ENCODE peak calls at places on chromosomes 6 and 20, in ten cellular contexts. L is CD4-positive, alpha-beta T cell; D is stimulated activated CD4-positive, alpha-beta T cell treated with anti-CD3 and anti-CD28 coated beads, Interleukin-2, amount 100 ng/mL, for 48 hours; X is HuH-7; K is fibroblast of pulmonary artery; O is Daoy; G is HCEC 1CT; M is body of pancreas; E is SJSA1; S is ACHN. U is an unnamed sample.

GRCh38 chr6:39992861-39993622 is 58.8 kb upstream of the MOCS1 start:
- DNase-seq in M (peak), O (no peak), S (no peak), K (peak), X (no peak), D (no peak), G (no peak), E (no peak), L (no peak), U (peak)

GRCh38 chr20:35732644-35732982 is 9.4 kb downstream of the RBM39 start:
- DNase-seq in L (no peak), D (no peak), M (no peak), E (no peak), G (no peak), X (no peak), K (no peak), S (no peak), O (no peak), U (no peak)

GRCh38 chr6:42136508-42137191 is 5.8 kb downstream of the C6orf132 start:
- DNase-seq in G (peak), E (no peak), O (peak), S (peak), M (no peak), K (peak), L (no peak), D (peak), X (no peak), U (peak)

GRCh38 chr6:14135865-14136539 is 18.4 kb downstream of the CD83 start:
- DNase-seq in O (no peak), G (no peak), M (no peak), L (no peak), D (no peak), S (no peak), E (no peak), K (no peak), X (no peak), U (no peak)

GRCh38 chr20:61941721-61942405 is 123.8 kb downstream of the TAF4 start:
- DNase-seq in X (no peak), O (no peak), S (no peak), G (no peak), M (no peak), D (no peak), E (no peak), L (no peak), K (no peak), U (peak)

GRCh38 chr6:38349795-38350194 is 289.9 kb downstream of the BTBD9 start:
- DNase-seq in L (no peak), D (no peak), X (no peak), E (no peak), M (no peak), G (peak), S (no peak), K (peak), O (no peak), U (no peak)

GRCh38 chr20:31849306-31849930 is 4.0 kb upstream of the FOXS1 start:
- DNase-seq in X (no peak), D (no peak), K (no peak), O (no peak), M (peak), S (no peak), L (no peak), E (no peak), G (no peak), U (no peak)

GRCh38 chr20:50122763-50123162 is 9.8 kb upstream of the UBE2V1 start:
- DNase-seq in D (no peak), E (no peak), M (no peak), S (no peak), L (no peak), O (no peak), G (no peak), K (no peak), X (no peak), U (no peak)

GRCh38 chr6:44977406-44977740 is 350.8 kb upstream of the RUNX2 start:
- DNase-seq in E (no peak), M (no peak), O (no peak), L (peak), X (no peak), S (no peak), G (no peak), K (no peak), D (no peak), U (no peak)

GRCh38 chr6:44133003-44133931 is 5.9 kb downstream of the TMEM63B start:
- DNase-seq in L (no peak), E (peak), G (no peak), K (peak), M (peak), D (no peak), S (no peak), O (peak), X (peak), U (peak)

GRCh38 chr6:168193816-168194701 is 115.0 kb upstream of the FRMD1 start:
- DNase-seq in M (no peak), K (no peak), D (no peak), X (peak), S (peak), L (no peak), O (peak), G (no peak), E (peak), U (peak)

GRCh38 chr20:50617022-50617421 is 74.3 kb downstream of the RIPOR3 start:
- DNase-seq in K (no peak), X (no peak), E (no peak), O (no peak), D (no peak), L (no peak), S (no peak), M (no peak), G (no peak), U (no peak)

GRCh38 chr20:2814587-2815051 is at the start of gene C20orf141:
- DNase-seq in S (peak), L (no peak), O (peak), E (peak), X (no peak), M (peak), D (no peak), G (peak), K (peak), U (no peak)

GRCh38 chr6:1756472-1757129 is 146.9 kb downstream of the FOXC1 start:
- DNase-seq in K (no peak), G (no peak), S (no peak), O (no peak), M (no peak), E (no peak), L (no peak), X (no peak), D (no peak), U (no peak)

GRCh38 chr20:35772563-35773058 is 796 bp downstream of the PHF20 start:
- DNase-seq in K (no peak), O (no peak), X (no peak), S (no peak), L (no peak), G (no peak), M (no peak), E (no peak), D (no peak), U (no peak)

GRCh38 chr6:100300221-100300736 is 164.4 kb downstream of the SIM1 start:
- DNase-seq in S (peak), D (no peak), M (no peak), L (no peak), O (peak), E (peak), G (peak), X (no peak), K (peak), U (peak)

GRCh38 chr6:7647504-7647903 is 57.5 kb downstream of the SNRNP48 start:
- DNase-seq in S (no peak), K (no peak), X (no peak), E (no peak), L (no peak), M (no peak), D (no peak), O (no peak), G (no peak), U (no peak)

U was measured in Caco-2.